ENCODE peak calls at places on chromosome 19, in five cellular contexts. One of them, this sample, is unnamed. For H3K79me1, the result is how much of the 10 kb centered on the place peaks cover.

GRCh38 chr19:5131866-5132561 is 163.1 kb downstream of the KDM4B start:
- DNase-seq in neuronal stem cell: peak
- DNase-seq in IMR-90: no peak
- DNase-seq in H1: no peak
- DNase-seq in mesenchymal stem cell: no peak
- DNase-seq in this sample: no peak

GRCh38 chr19:4587527-4587926 is 28.0 kb upstream of the SEMA6B start:
- DNase-seq in neuronal stem cell: no peak
- DNase-seq in IMR-90: no peak
- DNase-seq in H1: no peak
- DNase-seq in mesenchymal stem cell: no peak
- DNase-seq in this sample: no peak

GRCh38 chr19:48403606-48404005 is 10.1 kb downstream of the GRIN2D start:
- DNase-seq in neuronal stem cell: no peak
- DNase-seq in IMR-90: peak
- DNase-seq in H1: peak
- DNase-seq in mesenchymal stem cell: peak
- DNase-seq in this sample: peak

GRCh38 chr19:27748551-27749152 is 1464.3 kb downstream of the UQCRFS1 start:
- DNase-seq in neuronal stem cell: no peak
- DNase-seq in IMR-90: peak
- DNase-seq in H1: no peak
- DNase-seq in mesenchymal stem cell: peak
- DNase-seq in this sample: no peak

GRCh38 chr19:3699071-3699740 is 1.1 kb downstream of the PIP5K1C start:
- DNase-seq in neuronal stem cell: no peak
- DNase-seq in IMR-90: peak
- DNase-seq in H1: no peak
- DNase-seq in mesenchymal stem cell: peak
- DNase-seq in this sample: no peak

GRCh38 chr19:4371209-4371897 is 28.0 kb downstream of the MPND start:
- DNase-seq in neuronal stem cell: no peak
- DNase-seq in IMR-90: no peak
- DNase-seq in H1: no peak
- DNase-seq in mesenchymal stem cell: no peak
- DNase-seq in this sample: no peak

GRCh38 chr19:49475191-49475932 is 1.3 kb downstream of the FLT3LG start:
- DNase-seq in neuronal stem cell: no peak
- DNase-seq in IMR-90: no peak
- DNase-seq in H1: no peak
- DNase-seq in mesenchymal stem cell: no peak
- DNase-seq in this sample: peak

GRCh38 chr19:37079238-37079637 is 1.0 kb downstream of the ZNF420 start:
- DNase-seq in neuronal stem cell: no peak
- DNase-seq in IMR-90: no peak
- DNase-seq in H1: no peak
- DNase-seq in mesenchymal stem cell: no peak
- DNase-seq in this sample: no peak

GRCh38 chr19:53172892-53173291 is 14.0 kb upstream of the ZNF347 start:
- DNase-seq in neuronal stem cell: no peak
- DNase-seq in IMR-90: peak
- DNase-seq in H1: no peak
- DNase-seq in mesenchymal stem cell: no peak
- DNase-seq in this sample: no peak

GRCh38 chr19:35437152-35437951 is 10.7 kb upstream of the FFAR2 start:
- DNase-seq in neuronal stem cell: no peak
- DNase-seq in IMR-90: no peak
- DNase-seq in H1: no peak
- DNase-seq in mesenchymal stem cell: peak
- DNase-seq in this sample: no peak

GRCh38 chr19:18893573-18894253 is 2.2 kb downstream of the CERS1 start:
- DNase-seq in neuronal stem cell: no peak
- DNase-seq in IMR-90: no peak
- DNase-seq in H1: no peak
- DNase-seq in mesenchymal stem cell: no peak
- DNase-seq in this sample: no peak

GRCh38 chr19:1295169-1296012 is 9.7 kb downstream of the EFNA2 start:
- DNase-seq in neuronal stem cell: no peak
- DNase-seq in IMR-90: no peak
- DNase-seq in H1: peak
- DNase-seq in mesenchymal stem cell: peak
- DNase-seq in this sample: peak

GRCh38 chr19:4108767-4109625 is 14.9 kb downstream of the MAP2K2 start:
- DNase-seq in neuronal stem cell: no peak
- DNase-seq in IMR-90: no peak
- DNase-seq in H1: no peak
- DNase-seq in mesenchymal stem cell: no peak
- DNase-seq in this sample: no peak

GRCh38 chr19:46776927-46777911 is 11.2 kb downstream of the SLC1A5 start:
- DNase-seq in neuronal stem cell: no peak
- DNase-seq in IMR-90: no peak
- DNase-seq in H1: peak
- DNase-seq in mesenchymal stem cell: no peak
- DNase-seq in this sample: peak

GRCh38 chr19:5627395-5627904 is 4.6 kb downstream of the SAFB start:
- DNase-seq in neuronal stem cell: no peak
- DNase-seq in IMR-90: peak
- DNase-seq in H1: no peak
- DNase-seq in mesenchymal stem cell: peak
- DNase-seq in this sample: peak

GRCh38 chr19:35521124-35521743 is 6.9 kb downstream of the SBSN start:
- DNase-seq in neuronal stem cell: no peak
- DNase-seq in IMR-90: no peak
- DNase-seq in H1: no peak
- DNase-seq in mesenchymal stem cell: no peak
- DNase-seq in this sample: peak

GRCh38 chr19:34368338-34368737 is 3.3 kb downstream of the GPI start:
- DNase-seq in neuronal stem cell: no peak
- DNase-seq in IMR-90: no peak
- DNase-seq in H1: no peak
- DNase-seq in mesenchymal stem cell: no peak
- DNase-seq in this sample: no peak

GRCh38 chr19:3575260-3575741 is 2.6 kb downstream of the HMG20B start:
- DNase-seq in neuronal stem cell: no peak
- DNase-seq in IMR-90: peak
- DNase-seq in H1: peak
- DNase-seq in mesenchymal stem cell: peak
- DNase-seq in this sample: peak

GRCh38 chr19:827314-827709 is 325 bp upstream of the AZU1 start:
- DNase-seq in neuronal stem cell: no peak
- DNase-seq in IMR-90: no peak
- DNase-seq in H1: no peak
- DNase-seq in mesenchymal stem cell: no peak
- DNase-seq in this sample: no peak

GRCh38 chr19:40400521-40400920 is 10.5 kb upstream of the HIPK4 start:
- DNase-seq in neuronal stem cell: no peak
- DNase-seq in IMR-90: no peak
- DNase-seq in H1: no peak
- DNase-seq in mesenchymal stem cell: no peak
- DNase-seq in this sample: no peak

GRCh38 chr19:5228490-5228889 is 112.1 kb downstream of the PTPRS start:
- DNase-seq in neuronal stem cell: no peak
- DNase-seq in IMR-90: no peak
- DNase-seq in H1: no peak
- DNase-seq in mesenchymal stem cell: no peak
- DNase-seq in this sample: no peak

GRCh38 chr19:49196527-49197240 is 39.1 kb downstream of the TRPM4 start:
- DNase-seq in neuronal stem cell: no peak
- DNase-seq in IMR-90: no peak
- DNase-seq in H1: no peak
- DNase-seq in mesenchymal stem cell: no peak
- DNase-seq in this sample: no peak

GRCh38 chr19:28137772-28138171 is 1075.2 kb downstream of the UQCRFS1 start:
- DNase-seq in neuronal stem cell: no peak
- DNase-seq in IMR-90: no peak
- DNase-seq in H1: no peak
- DNase-seq in mesenchymal stem cell: no peak
- DNase-seq in this sample: no peak

GRCh38 chr19:50979758-50980157 is 4.0 kb downstream of the KLK7 start:
- DNase-seq in neuronal stem cell: no peak
- DNase-seq in IMR-90: no peak
- DNase-seq in H1: no peak
- DNase-seq in mesenchymal stem cell: no peak
- DNase-seq in this sample: no peak

GRCh38 chr19:19105365-19106060 is 32.8 kb downstream of the TMEM161A start:
- DNase-seq in neuronal stem cell: peak
- DNase-seq in IMR-90: no peak
- DNase-seq in H1: peak
- DNase-seq in mesenchymal stem cell: peak
- DNase-seq in this sample: peak

DNA sequence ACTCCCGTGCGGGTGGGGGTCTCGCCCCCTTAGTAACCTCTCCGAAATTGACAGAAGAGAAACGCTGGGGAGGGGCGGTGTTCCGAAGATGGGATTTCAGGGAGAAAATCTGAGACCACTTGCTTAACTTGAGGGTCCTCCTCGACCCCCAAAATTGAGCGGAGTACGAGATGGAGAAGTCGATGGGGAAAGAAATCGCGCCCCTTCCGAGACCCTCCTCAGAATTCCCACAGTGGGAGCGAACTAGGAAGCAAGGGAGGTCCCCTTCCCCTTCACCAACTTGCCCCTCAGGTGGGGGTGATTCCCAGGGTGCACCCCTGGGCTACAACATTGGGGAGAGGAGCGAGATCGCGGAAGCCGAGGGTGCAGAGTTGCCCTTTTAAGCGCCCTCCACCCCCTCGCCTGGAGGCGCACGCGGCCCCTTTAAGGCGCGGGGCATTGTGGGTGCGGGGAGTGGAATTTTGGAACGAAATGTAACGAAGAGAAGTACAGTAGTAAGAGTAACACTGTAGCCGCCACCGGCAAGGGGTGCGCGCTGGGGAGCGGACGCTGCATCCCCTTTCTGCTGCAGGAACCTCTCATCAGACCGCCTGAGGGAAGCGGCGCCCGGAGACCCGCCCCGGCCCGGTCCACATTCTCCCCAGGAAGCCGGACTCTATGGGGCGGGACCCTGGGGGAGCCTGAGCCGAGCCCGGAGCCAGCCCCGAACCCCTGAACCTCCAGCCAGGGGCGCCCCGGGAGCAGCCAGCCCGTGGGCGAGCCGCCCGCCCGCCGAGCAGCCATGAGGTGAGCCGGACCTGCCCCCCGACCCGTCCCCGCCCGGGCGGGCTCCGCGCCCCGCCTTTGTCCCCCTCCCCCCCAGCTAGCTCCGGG is at the start of gene VASP:
- DNase-seq in neuronal stem cell: peak
- DNase-seq in IMR-90: peak
- DNase-seq in H1: peak
- DNase-seq in mesenchymal stem cell: peak
- DNase-seq in this sample: peak
- H2BK15ac ChIP-seq in neuronal stem cell: peak
- H2BK15ac ChIP-seq in IMR-90: peak
- H2BK15ac ChIP-seq in H1: peak
- H2BK15ac ChIP-seq in mesenchymal stem cell: peak
- H2BK15ac ChIP-seq in this sample: no peak

GRCh38 chr19:16619456-16619855 is 8.5 kb downstream of the MED26 start:
- DNase-seq in neuronal stem cell: no peak
- DNase-seq in IMR-90: no peak
- DNase-seq in H1: no peak
- DNase-seq in mesenchymal stem cell: no peak
- DNase-seq in this sample: no peak

GRCh38 chr19:16620584-16620983 is 7.4 kb downstream of the MED26 start:
- DNase-seq in neuronal stem cell: no peak
- DNase-seq in IMR-90: no peak
- DNase-seq in H1: no peak
- DNase-seq in mesenchymal stem cell: no peak
- DNase-seq in this sample: no peak

GRCh38 chr19:16618248-16618647 is 9.8 kb downstream of the MED26 start:
- DNase-seq in neuronal stem cell: no peak
- DNase-seq in IMR-90: no peak
- DNase-seq in H1: no peak
- DNase-seq in mesenchymal stem cell: no peak
- DNase-seq in this sample: no peak

GRCh38 chr19:16621165-16621800 is 6.7 kb downstream of the MED26 start:
- DNase-seq in neuronal stem cell: no peak
- DNase-seq in IMR-90: no peak
- DNase-seq in H1: no peak
- DNase-seq in mesenchymal stem cell: no peak
- DNase-seq in this sample: no peak

DNA sequence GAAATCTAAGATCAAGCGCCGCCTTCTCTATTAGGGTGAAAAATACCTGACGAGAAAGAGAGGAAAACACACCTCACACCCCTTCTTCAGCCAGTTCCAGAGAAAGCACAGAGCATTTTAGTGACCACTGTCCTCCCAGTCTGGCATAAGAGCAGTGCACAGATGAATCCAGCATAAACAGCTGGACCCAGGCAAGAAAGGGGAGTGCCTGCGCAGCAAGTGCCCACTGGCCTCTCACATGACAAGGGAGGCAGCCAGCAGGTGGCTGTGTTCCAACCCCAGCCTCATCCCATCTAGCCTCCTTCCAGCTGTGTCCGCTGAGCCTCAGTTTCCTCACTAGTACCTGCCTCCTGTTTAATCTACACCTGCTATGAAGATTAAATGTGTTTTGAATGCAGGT is 8.0 kb downstream of the MED26 start:
- DNase-seq in neuronal stem cell: no peak
- DNase-seq in IMR-90: no peak
- DNase-seq in H1: no peak
- DNase-seq in mesenchymal stem cell: no peak
- DNase-seq in this sample: no peak
- H3K79me1 ChIP-seq in neuronal stem cell: under half
- H3K79me1 ChIP-seq in IMR-90: half or more
- H3K79me1 ChIP-seq in H1: half or more
- H3K79me1 ChIP-seq in mesenchymal stem cell: under half
- H3K79me1 ChIP-seq in this sample: under half

GRCh38 chr19:2455481-2456300 is 1.1 kb downstream of the LMNB2 start:
- DNase-seq in neuronal stem cell: no peak
- DNase-seq in IMR-90: no peak
- DNase-seq in H1: no peak
- DNase-seq in mesenchymal stem cell: peak
- DNase-seq in this sample: no peak
- H3K14ac ChIP-seq in neuronal stem cell: peak
- H3K14ac ChIP-seq in IMR-90: peak
- H3K14ac ChIP-seq in H1: no peak
- H3K14ac ChIP-seq in mesenchymal stem cell: peak
- H3K14ac ChIP-seq in this sample: peak

GRCh38 chr19:6736917-6737283 is 480 bp downstream of the GPR108 start:
- DNase-seq in neuronal stem cell: no peak
- DNase-seq in IMR-90: no peak
- DNase-seq in H1: no peak
- DNase-seq in mesenchymal stem cell: no peak
- DNase-seq in this sample: no peak
- H2BK15ac ChIP-seq in neuronal stem cell: no peak
- H2BK15ac ChIP-seq in IMR-90: no peak
- H2BK15ac ChIP-seq in H1: no peak
- H2BK15ac ChIP-seq in mesenchymal stem cell: peak
- H2BK15ac ChIP-seq in this sample: no peak

DNA sequence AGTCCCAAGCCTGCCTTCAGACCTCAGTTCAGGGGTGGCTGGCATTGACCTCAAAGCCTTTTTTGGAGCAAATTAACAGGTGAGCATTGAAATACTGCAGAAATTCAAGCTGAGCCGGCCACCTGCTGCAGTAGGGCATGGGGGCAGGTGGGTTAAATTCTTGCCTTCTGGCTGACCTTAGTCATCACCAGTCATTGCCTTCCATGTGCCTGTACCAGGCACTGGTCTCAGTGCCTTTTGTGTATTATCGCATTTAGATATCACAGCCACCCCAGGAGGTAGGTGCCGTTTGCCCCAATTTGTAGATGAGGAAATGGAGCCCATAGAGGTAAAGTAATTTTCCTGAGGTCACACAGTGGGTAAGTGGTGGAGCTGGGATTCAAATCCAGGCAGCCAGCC is 7.2 kb downstream of the PPP1R37 start:
- DNase-seq in neuronal stem cell: no peak
- DNase-seq in IMR-90: no peak
- DNase-seq in H1: no peak
- DNase-seq in mesenchymal stem cell: no peak
- DNase-seq in this sample: no peak
- H3K79me1 ChIP-seq in neuronal stem cell: under half
- H3K79me1 ChIP-seq in IMR-90: half or more
- H3K79me1 ChIP-seq in H1: half or more
- H3K79me1 ChIP-seq in mesenchymal stem cell: under half
- H3K79me1 ChIP-seq in this sample: under half

This sample was measured in H9.